ENCODE peak calls at places on chromosome 19, in six cellular contexts. N, W, J, H, Q and M are unnamed samples.

GRCh38 chr19:43762814-43763213 is 8.1 kb upstream of the SMG9 start:
- DNase-seq in Q (no peak), H (no peak), J (no peak), W (no peak), N (no peak), M (no peak)

GRCh38 chr19:38769635-38770211 is 3.6 kb downstream of the LGALS7 start:
- DNase-seq in N (peak), W (peak), J (peak), H (peak), Q (peak), M (no peak)

GRCh38 chr19:15091918-15092753 is 10.1 kb downstream of the OR1I1 start:
- DNase-seq in W (no peak), N (peak), J (peak), H (no peak), Q (peak), M (peak)

GRCh38 chr19:42176990-42177685 is 40.3 kb downstream of the DEDD2 start:
- DNase-seq in N (peak), H (peak), J (peak), Q (peak), W (peak), M (peak)

GRCh38 chr19:34983786-34984185 is 16.3 kb upstream of the GRAMD1A start:
- DNase-seq in J (no peak), W (no peak), H (no peak), N (no peak), Q (no peak), M (no peak)

GRCh38 chr19:31449379-31449778 is 100.1 kb upstream of the TSHZ3 start:
- DNase-seq in Q (no peak), N (no peak), H (no peak), W (no peak), J (no peak), M (no peak)

GRCh38 chr19:28598861-28599260 is 614.1 kb downstream of the UQCRFS1 start:
- DNase-seq in Q (no peak), H (no peak), N (no peak), W (no peak), J (no peak), M (no peak)

GRCh38 chr19:48772503-48772953 is 17.2 kb downstream of the FGF21 start:
- DNase-seq in J (no peak), Q (no peak), H (no peak), W (no peak), N (no peak), M (no peak)

GRCh38 chr19:18340237-18340989 is at the start of gene PGPEP1:
- DNase-seq in H (peak), N (peak), W (peak), J (peak), Q (peak), M (peak)